ENCODE peak calls at places on chromosome 19, in seven cellular contexts. T is right cardiac atrium; H is cardiac muscle cell; B is heart left ventricle; K is tibial artery; C is CD8-positive, alpha-beta memory T cell; V is upper lobe of left lung. Z is an unnamed sample.

GRCh38 chr19:36797786-36798108 is 25.1 kb upstream of the ZNF850 start:
- DNase-seq in C (no peak), B (no peak), K (no peak), H (no peak), V (no peak), T (no peak), Z (no peak)

GRCh38 chr19:55179570-55180484 is at the start of gene SYT5:
- DNase-seq in H (peak; percentile 71), B (no peak), V (peak; percentile 91), K (no peak), C (peak; percentile 52), T (peak; percentile 42), Z (no peak)

GRCh38 chr19:16386619-16387240 is 62.1 kb downstream of the KLF2 start:
- DNase-seq in T (no peak), C (peak; percentile 44), V (no peak), B (no peak), H (peak; percentile 69), K (no peak), Z (no peak)

GRCh38 chr19:1252818-1253513 is 4.6 kb downstream of the MIDN start:
- DNase-seq in V (peak; percentile 96), H (no peak), T (peak; percentile 94), B (peak; percentile 93), K (peak; percentile 98), C (peak; percentile 77), Z (peak; percentile 93)

GRCh38 chr19:15584095-15584494 is 30.9 kb upstream of the CYP4F8 start:
- DNase-seq in H (no peak), K (no peak), T (no peak), C (no peak), B (no peak), V (no peak), Z (no peak)

GRCh38 chr19:38875656-38876345 is 2.3 kb downstream of the RINL start:
- DNase-seq in K (no peak), T (no peak), V (no peak), H (no peak), B (no peak), C (no peak), Z (no peak)

GRCh38 chr19:661427-662196 is 1.4 kb downstream of the RNF126 start:
- DNase-seq in H (peak; percentile 12), B (peak; percentile 49), C (peak; percentile 52), K (no peak), V (no peak), T (no peak), Z (no peak)

GRCh38 chr19:55091955-55092354 is 16.3 kb downstream of the EPS8L1 start:
- DNase-seq in C (no peak), V (peak; percentile 83), T (no peak), B (no peak), K (no peak), H (no peak), Z (no peak)

GRCh38 chr19:3782903-3783302 is 3.3 kb downstream of the MATK start:
- DNase-seq in K (no peak), V (no peak), C (no peak), B (no peak), H (no peak), T (no peak), Z (no peak)

GRCh38 chr19:14102102-14102696 is 11.6 kb upstream of the SAMD1 start:
- DNase-seq in H (no peak), K (no peak), B (no peak), C (no peak), T (peak; percentile 29), V (no peak), Z (no peak)

GRCh38 chr19:36963262-36963661 is 47.1 kb downstream of the ZNF568 start:
- DNase-seq in C (no peak), V (no peak), B (no peak), K (no peak), H (no peak), T (no peak), Z (no peak)

GRCh38 chr19:18999016-18999758 is 34.1 kb downstream of the SUGP2 start:
- DNase-seq in H (no peak), C (no peak), V (no peak), B (no peak), T (peak; percentile 39), K (no peak), Z (no peak)

GRCh38 chr19:14550201-14550754 is 20.9 kb downstream of the TECR start:
- DNase-seq in H (no peak), T (no peak), V (no peak), B (no peak), C (no peak), K (no peak), Z (peak; percentile 96)

GRCh38 chr19:5627395-5627904 is 4.6 kb downstream of the SAFB start:
- DNase-seq in C (no peak), H (no peak), T (peak; percentile 61), B (peak; percentile 54), K (peak; percentile 74), V (no peak), Z (no peak)

GRCh38 chr19:55251296-55252081 is 7.3 kb downstream of the PPP6R1 start:
- DNase-seq in H (no peak), C (peak; percentile 43), T (no peak), B (no peak), V (no peak), K (no peak), Z (no peak)

GRCh38 chr19:39320948-39321831 is 527 bp upstream of the LRFN1 start:
- DNase-seq in H (no peak), K (no peak), B (no peak), V (no peak), T (no peak), C (no peak), Z (no peak)

GRCh38 chr19:38735257-38735686 is 9.0 kb downstream of the CAPN12 start:
- DNase-seq in B (peak; percentile 17), T (peak; percentile 34), K (peak; percentile 67), C (peak; percentile 39), H (peak; percentile 46), V (peak; percentile 77), Z (no peak)

GRCh38 chr19:8001995-8002849 is 3.2 kb downstream of the ELAVL1 start:
- DNase-seq in C (peak; percentile 63), K (peak; percentile 82), H (peak; percentile 81), B (peak; percentile 81), T (peak; percentile 82), V (peak; percentile 97), Z (peak; percentile 79)
- H3K4me3 ChIP-seq in C (peak overlapping the region; percentile 54), K (peak overlapping the region; percentile 30), H (no peak overlapping the region), B (peak overlapping the region; percentile 53), T (peak overlapping the region; percentile 5), V (no peak overlapping the region), Z (peak overlapping the region; percentile 17)

DNA sequence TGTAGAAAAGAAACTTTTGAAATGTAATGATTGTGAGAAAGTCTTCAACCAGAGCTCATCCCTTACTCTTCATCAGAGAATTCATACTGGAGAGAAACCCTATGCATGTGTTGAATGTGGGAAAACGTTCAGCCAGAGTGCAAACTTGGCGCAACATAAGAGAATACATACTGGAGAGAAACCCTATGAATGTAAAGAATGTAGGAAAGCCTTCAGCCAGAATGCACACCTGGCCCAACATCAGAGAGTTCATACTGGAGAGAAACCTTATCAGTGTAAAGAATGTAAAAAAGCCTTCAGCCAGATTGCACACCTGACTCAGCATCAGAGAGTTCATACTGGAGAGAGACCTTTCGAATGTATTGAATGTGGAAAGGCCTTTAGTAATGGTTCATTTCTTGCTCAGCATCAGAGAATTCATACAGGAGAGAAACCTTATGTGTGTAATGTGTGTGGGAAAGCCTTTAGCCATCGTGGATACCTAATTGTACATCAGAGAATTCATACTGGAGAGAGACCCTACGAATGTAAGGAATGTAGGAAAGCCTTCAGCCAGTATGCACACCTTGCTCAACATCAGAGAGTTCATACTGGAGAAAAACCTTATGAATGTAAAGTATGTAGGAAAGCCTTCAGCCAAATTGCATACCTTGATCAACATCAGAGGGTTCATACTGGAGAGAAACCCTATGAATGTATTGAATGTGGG is 19.3 kb downstream of the ZNF583 start:
- DNase-seq in K (no peak), T (no peak), B (no peak), H (no peak), C (no peak), V (no peak), Z (no peak)
- H3K9me3 ChIP-seq in K (peaks cover 94% of the 10 kb centered on the region), T (peaks cover 15% of the 10 kb centered on the region), B (peaks cover 100% of the 10 kb centered on the region), H (peaks cover 20% of the 10 kb centered on the region), C (peaks cover 78% of the 10 kb centered on the region), V (peaks cover 100% of the 10 kb centered on the region), Z (peaks cover 96% of the 10 kb centered on the region)

GRCh38 chr19:42421101-42421500 is 6.1 kb downstream of the LIPE start:
- DNase-seq in H (no peak), B (no peak), T (no peak), K (no peak), V (no peak), C (no peak), Z (no peak)

GRCh38 chr19:42422576-42423461 is 4.4 kb downstream of the LIPE start:
- DNase-seq in H (peak; percentile 53), C (peak; percentile 42), T (no peak), V (no peak), B (peak; percentile 49), K (no peak), Z (no peak)

GRCh38 chr19:42422092-42422575 is 5.1 kb downstream of the LIPE start:
- DNase-seq in K (no peak), V (no peak), B (peak; percentile 59), H (no peak), C (no peak), T (no peak), Z (no peak)

GRCh38 chr19:42420055-42420544 is 7.1 kb downstream of the LIPE start:
- DNase-seq in H (no peak), V (peak; percentile 72), C (peak; percentile 70), B (no peak), K (no peak), T (no peak), Z (no peak)

DNA sequence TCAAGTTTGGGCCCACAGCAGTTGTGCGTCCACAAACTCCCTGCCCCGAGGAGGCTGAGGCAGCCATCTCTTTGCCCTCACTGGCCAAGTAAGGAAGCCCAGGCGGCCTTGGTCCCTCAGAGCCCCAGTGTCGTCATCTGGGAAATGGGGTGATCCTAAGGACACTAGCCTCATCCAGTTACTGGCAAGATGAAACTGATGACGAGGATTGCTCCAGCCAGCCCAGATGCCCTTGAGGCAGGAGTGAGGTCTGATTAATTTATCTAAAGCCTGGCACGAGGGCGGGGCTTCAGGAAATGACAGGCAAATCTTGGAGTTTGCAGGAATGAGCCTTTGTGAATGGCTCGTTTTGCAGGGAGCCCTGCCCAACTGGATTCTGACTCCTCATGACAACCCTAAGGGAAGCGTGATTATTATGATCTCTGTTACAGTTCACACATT is 5.6 kb downstream of the LIPE start:
- DNase-seq in V (no peak), T (no peak), H (no peak), C (no peak), B (no peak), K (no peak), Z (no peak)
- H3K4me1 ChIP-seq in V (peaks cover 35% of the 10 kb centered on the region), T (peaks cover 10% of the 10 kb centered on the region), H (peaks cover 17% of the 10 kb centered on the region), C (peaks cover 33% of the 10 kb centered on the region), B (peaks cover 45% of the 10 kb centered on the region), K (no peaks in the 10 kb centered on the region), Z (no peaks in the 10 kb centered on the region)

GRCh38 chr19:33905473-33905936 is 108.8 kb downstream of the KCTD15 start:
- DNase-seq in B (peak; percentile 64), K (no peak), T (peak; percentile 60), C (no peak), H (peak; percentile 22), V (peak; percentile 72), Z (peak; percentile 22)

GRCh38 chr19:33904681-33905080 is 108.0 kb downstream of the KCTD15 start:
- DNase-seq in T (peak; percentile 43), B (peak; percentile 22), H (peak; percentile 33), C (no peak), V (no peak), K (no peak), Z (peak; percentile 48)

GRCh38 chr19:33905937-33906577 is 109.4 kb downstream of the KCTD15 start:
- DNase-seq in H (peak; percentile 45), B (peak; percentile 86), K (peak; percentile 69), C (no peak), T (peak; percentile 88), V (peak; percentile 94), Z (peak; percentile 73)

GRCh38 chr19:33903489-33903850 is 106.8 kb downstream of the KCTD15 start:
- DNase-seq in K (no peak), H (no peak), V (no peak), B (no peak), T (no peak), C (no peak), Z (no peak)

GRCh38 chr19:33906578-33907335 is 110.1 kb downstream of the KCTD15 start:
- DNase-seq in H (no peak), K (no peak), B (peak; percentile 15), C (no peak), T (peak; percentile 42), V (peak; percentile 84), Z (peak; percentile 58)
- H3K4me3 ChIP-seq in H (peak overlapping the region; percentile 30), K (peak overlapping the region; percentile 55), B (peak overlapping the region; percentile 63), C (no peak overlapping the region), T (peak overlapping the region; percentile 75), V (no peak overlapping the region), Z (peak overlapping the region; percentile 78)

Z was measured in breast epithelium.